ENCODE peak calls at places on chromosomes 2 and 18, in eight cellular contexts. I is AG04450, R is brain microvascular endothelial cell, Z is adrenal gland, K is WERI-Rb-1, P is PC-9, D is neural progenitor cell, A is mammary epithelial cell. T is an unnamed sample.

GRCh38 chr18:4267641-4268040 is 187.5 kb downstream of the DLGAP1 start:
- DNase-seq in I (no peak), R (no peak), Z (no peak), K (no peak), P (no peak), D (no peak), A (no peak), T (no peak)

GRCh38 chr2:151408788-151409600 is 708 bp upstream of the RIF1 start:
- DNase-seq in I (no peak), R (no peak), Z (no peak), K (no peak), P (no peak), D (no peak), A (no peak), T (no peak)

GRCh38 chr2:85935746-85936208 is 47.0 kb upstream of the ST3GAL5 start:
- DNase-seq in I (no peak), R (peak; percentile 90), Z (peak; percentile 78), K (peak; percentile 60), P (peak; percentile 97), D (peak; percentile 74), A (peak; percentile 54), T (no peak)

GRCh38 chr2:240593026-240593702 is 6.6 kb downstream of the CAPN10 start:
- DNase-seq in I (no peak), R (no peak), Z (no peak), K (peak; percentile 1), P (no peak), D (no peak), A (no peak), T (no peak)

GRCh38 chr2:201928363-201928762 is 105.3 kb upstream of the FZD7 start:
- DNase-seq in I (no peak), R (no peak), Z (no peak), K (no peak), P (no peak), D (no peak), A (no peak), T (no peak)

GRCh38 chr2:205704101-205704741 is 21.9 kb downstream of the NRP2 start:
- DNase-seq in I (no peak), R (no peak), Z (peak; percentile 74), K (no peak), P (no peak), D (no peak), A (no peak), T (no peak)

GRCh38 chr2:73217160-73217559 is 3.1 kb downstream of the SMYD5 start:
- DNase-seq in I (no peak), R (no peak), Z (no peak), K (no peak), P (no peak), D (no peak), A (no peak), T (no peak)

GRCh38 chr2:133811409-133812125 is 243.3 kb upstream of the NCKAP5 start:
- DNase-seq in I (no peak), R (no peak), Z (no peak), K (no peak), P (no peak), D (no peak), A (no peak), T (no peak)

GRCh38 chr18:74412106-74412880 is 44.8 kb downstream of the DIPK1C start:
- DNase-seq in I (no peak), R (no peak), Z (no peak), K (no peak), P (no peak), D (peak; percentile 84), A (no peak), T (no peak)

GRCh38 chr2:187527262-187527661 is 27.0 kb downstream of the TFPI start:
- DNase-seq in I (peak; percentile 13), R (peak; percentile 93), Z (no peak), K (no peak), P (no peak), D (peak; percentile 43), A (no peak), T (no peak)

GRCh38 chr2:15049096-15049993 is 416.8 kb downstream of the LRATD1 start:
- DNase-seq in I (no peak), R (no peak), Z (no peak), K (no peak), P (no peak), D (no peak), A (no peak), T (no peak)

GRCh38 chr2:101823347-101823791 is 125.9 kb downstream of the MAP4K4 start:
- DNase-seq in I (peak; percentile 32), R (peak; percentile 83), Z (peak; percentile 80), K (peak; percentile 40), P (no peak), D (peak; percentile 80), A (peak; percentile 75), T (no peak)
- H3K27ac ChIP-seq in I (no peak overlapping the region), R (peak overlapping the region; percentile 69), Z (no peak overlapping the region), K (no peak overlapping the region), P (no peak overlapping the region), D (no peak overlapping the region), A (peak overlapping the region; percentile 88), T (peak overlapping the region; percentile 81)

GRCh38 chr2:24993797-24994196 is 22.0 kb upstream of the DNAJC27 start:
- DNase-seq in I (no peak), R (no peak), Z (no peak), K (no peak), P (no peak), D (no peak), A (peak; percentile 5), T (no peak)

GRCh38 chr2:24994325-24994724 is 22.6 kb upstream of the DNAJC27 start:
- DNase-seq in I (no peak), R (no peak), Z (no peak), K (no peak), P (no peak), D (no peak), A (no peak), T (no peak)
- H3K27ac ChIP-seq in I (no peak overlapping the region), R (no peak overlapping the region), Z (no peak overlapping the region), K (no peak overlapping the region), P (no peak overlapping the region), D (no peak overlapping the region), A (no peak overlapping the region), T (no peak overlapping the region)

GRCh38 chr18:76450452-76450851 is 44.6 kb downstream of the ZNF516 start:
- DNase-seq in I (no peak), R (no peak), Z (no peak), K (no peak), P (no peak), D (no peak), A (no peak), T (no peak)

GRCh38 chr18:76452357-76452756 is 42.7 kb downstream of the ZNF516 start:
- DNase-seq in I (no peak), R (peak; percentile 56), Z (no peak), K (peak; percentile 78), P (no peak), D (no peak), A (no peak), T (no peak)

GRCh38 chr18:76451475-76452331 is 43.3 kb downstream of the ZNF516 start:
- DNase-seq in I (no peak), R (no peak), Z (no peak), K (peak; percentile 50), P (no peak), D (peak; percentile 68), A (no peak), T (no peak)

GRCh38 chr18:76449110-76449453 is 46.0 kb downstream of the ZNF516 start:
- DNase-seq in I (no peak), R (no peak), Z (no peak), K (no peak), P (no peak), D (no peak), A (no peak), T (no peak)

GRCh38 chr18:76450912-76451421 is 44.1 kb downstream of the ZNF516 start:
- DNase-seq in I (peak; percentile 16), R (peak; percentile 49), Z (peak; percentile 77), K (peak; percentile 83), P (no peak), D (peak; percentile 60), A (peak; percentile 65), T (no peak)
- H3K27ac ChIP-seq in I (peak overlapping the region; percentile 93), R (peak overlapping the region; percentile 87), Z (peak overlapping the region; percentile 61), K (peak overlapping the region; percentile 96), P (no peak overlapping the region), D (peak overlapping the region; percentile 72), A (peak overlapping the region; percentile 77), T (peak overlapping the region; percentile 29)

GRCh38 chr2:23401427-23402204 is 16.6 kb downstream of the KLHL29 start:
- DNase-seq in I (no peak), R (no peak), Z (no peak), K (no peak), P (no peak), D (no peak), A (no peak), T (no peak)
- H3K27ac ChIP-seq in I (no peak overlapping the region), R (no peak overlapping the region), Z (no peak overlapping the region), K (no peak overlapping the region), P (no peak overlapping the region), D (no peak overlapping the region), A (no peak overlapping the region), T (peak overlapping the region; percentile 7)

GRCh38 chr2:33343387-33343895 is 133.0 kb upstream of the RASGRP3 start:
- DNase-seq in I (no peak), R (no peak), Z (no peak), K (no peak), P (no peak), D (no peak), A (no peak), T (no peak)
- H3K27ac ChIP-seq in I (no peak overlapping the region), R (no peak overlapping the region), Z (no peak overlapping the region), K (no peak overlapping the region), P (no peak overlapping the region), D (no peak overlapping the region), A (no peak overlapping the region), T (no peak overlapping the region)

GRCh38 chr2:207085110-207085509 is 80.6 kb downstream of the KLF7 start:
- DNase-seq in I (no peak), R (no peak), Z (no peak), K (no peak), P (no peak), D (no peak), A (no peak), T (no peak)

GRCh38 chr2:207087046-207087902 is 78.5 kb downstream of the KLF7 start:
- DNase-seq in I (no peak), R (no peak), Z (no peak), K (peak; percentile 60), P (no peak), D (no peak), A (no peak), T (no peak)

GRCh38 chr2:207088276-207088675 is 77.5 kb downstream of the KLF7 start:
- DNase-seq in I (no peak), R (no peak), Z (no peak), K (no peak), P (no peak), D (no peak), A (no peak), T (no peak)

GRCh38 chr2:207083361-207084080 is 82.2 kb downstream of the KLF7 start:
- DNase-seq in I (no peak), R (no peak), Z (no peak), K (no peak), P (no peak), D (no peak), A (no peak), T (no peak)

GRCh38 chr2:207086136-207086535 is 79.6 kb downstream of the KLF7 start:
- DNase-seq in I (no peak), R (no peak), Z (no peak), K (no peak), P (no peak), D (no peak), A (no peak), T (no peak)
- H3K27ac ChIP-seq in I (no peak overlapping the region), R (no peak overlapping the region), Z (no peak overlapping the region), K (no peak overlapping the region), P (no peak overlapping the region), D (no peak overlapping the region), A (no peak overlapping the region), T (no peak overlapping the region)

T was measured in epithelial cell of prostate.